ENCODE peak calls at places on chromosomes 7 and 10, in four cellular contexts. T, K, L and G are unnamed samples.

GRCh38 chr7:31444196-31444595 is 69.7 kb upstream of the ITPRID1 start:
- DNase-seq in T (no peak), K (no peak), L (no peak), G (no peak)

GRCh38 chr10:119526606-119527592 is 15.6 kb downstream of the RGS10 start:
- DNase-seq in T (peak; percentile 21), K (no peak), L (no peak), G (peak; percentile 42)

GRCh38 chr10:67836491-67836890 is 1.5 kb downstream of the DNAJC12 start:
- DNase-seq in T (no peak), K (no peak), L (no peak), G (no peak)

GRCh38 chr7:27771111-27771510 is 31.1 kb downstream of the TAX1BP1 start:
- DNase-seq in T (no peak), K (no peak), L (no peak), G (no peak)

GRCh38 chr10:69319911-69320316 is 41.6 kb downstream of the HK1 start:
- DNase-seq in T (no peak), K (no peak), L (no peak), G (no peak)

GRCh38 chr7:158682456-158682855 is 22.1 kb downstream of the NCAPG2 start:
- DNase-seq in T (no peak), K (no peak), L (no peak), G (no peak)

GRCh38 chr7:100946111-100946510 is 3.2 kb upstream of the MUC3A start:
- DNase-seq in T (no peak), K (no peak), L (no peak), G (no peak)

GRCh38 chr10:58414270-58415041 is 29.2 kb downstream of the TFAM start:
- DNase-seq in T (peak; percentile 80), K (no peak), L (no peak), G (peak; percentile 59)

GRCh38 chr7:44633254-44634186 is 27.1 kb downstream of the OGDH start:
- DNase-seq in T (peak; percentile 97), K (no peak), L (no peak), G (peak; percentile 94)

GRCh38 chr7:66699998-66700397 is 40.5 kb upstream of the RABGEF1 start:
- DNase-seq in T (no peak), K (no peak), L (no peak), G (no peak)

GRCh38 chr10:28505359-28505959 is 27.5 kb upstream of the WAC start:
- DNase-seq in T (no peak), K (no peak), L (no peak), G (no peak)

GRCh38 chr7:156515911-156516790 is 124.4 kb upstream of the RNF32 start:
- DNase-seq in T (no peak), K (no peak), L (no peak), G (no peak)

GRCh38 chr10:110498087-110498981 is 627 bp downstream of the DUSP5 start:
- DNase-seq in T (peak; percentile 48), K (no peak), L (peak; percentile 43), G (peak; percentile 68)

GRCh38 chr7:135853499-135853898 is 104.9 kb upstream of the FAM180A start:
- DNase-seq in T (no peak), K (no peak), L (no peak), G (peak; percentile 43)

GRCh38 chr7:149093228-149093627 is 2.7 kb upstream of the ZNF786 start:
- DNase-seq in T (no peak), K (no peak), L (no peak), G (no peak)

GRCh38 chr7:17392846-17393245 is 94.4 kb downstream of the AHR start:
- DNase-seq in T (peak; percentile 86), K (no peak), L (no peak), G (no peak)

GRCh38 chr7:142760071-142760642 is 10.6 kb upstream of the PRSS2 start:
- DNase-seq in T (no peak), K (no peak), L (no peak), G (no peak)

GRCh38 chr10:100749309-100750217 is 4.2 kb downstream of the PAX2 start:
- DNase-seq in T (no peak), K (peak; percentile 24), L (no peak), G (no peak)

GRCh38 chr7:121530251-121531174 is 134.4 kb upstream of the FAM3C start:
- DNase-seq in T (peak; percentile 81), K (no peak), L (no peak), G (peak; percentile 99)

GRCh38 chr7:158366916-158367633 is 220.5 kb downstream of the PTPRN2 start:
- DNase-seq in T (no peak), K (no peak), L (no peak), G (no peak)

GRCh38 chr7:144459635-144460034 is 56.1 kb upstream of the NOBOX start:
- DNase-seq in T (no peak), K (no peak), L (no peak), G (no peak)

GRCh38 chr7:159094030-159094740 is 50.5 kb downstream of the VIPR2 start:
- DNase-seq in T (no peak), K (no peak), L (peak; percentile 23), G (no peak)

GRCh38 chr7:54802841-54803240 is 43.8 kb upstream of the SEC61G start:
- DNase-seq in T (peak; percentile 63), K (no peak), L (no peak), G (no peak)

GRCh38 chr10:112208981-112209380 is 25.4 kb upstream of the GPAM start:
- DNase-seq in T (no peak), K (no peak), L (no peak), G (peak; percentile 5)

GRCh38 chr10:124211921-124212320 is 118.5 kb upstream of the CHST15 start:
- DNase-seq in T (no peak), K (no peak), L (no peak), G (peak; percentile 90)

DNA sequence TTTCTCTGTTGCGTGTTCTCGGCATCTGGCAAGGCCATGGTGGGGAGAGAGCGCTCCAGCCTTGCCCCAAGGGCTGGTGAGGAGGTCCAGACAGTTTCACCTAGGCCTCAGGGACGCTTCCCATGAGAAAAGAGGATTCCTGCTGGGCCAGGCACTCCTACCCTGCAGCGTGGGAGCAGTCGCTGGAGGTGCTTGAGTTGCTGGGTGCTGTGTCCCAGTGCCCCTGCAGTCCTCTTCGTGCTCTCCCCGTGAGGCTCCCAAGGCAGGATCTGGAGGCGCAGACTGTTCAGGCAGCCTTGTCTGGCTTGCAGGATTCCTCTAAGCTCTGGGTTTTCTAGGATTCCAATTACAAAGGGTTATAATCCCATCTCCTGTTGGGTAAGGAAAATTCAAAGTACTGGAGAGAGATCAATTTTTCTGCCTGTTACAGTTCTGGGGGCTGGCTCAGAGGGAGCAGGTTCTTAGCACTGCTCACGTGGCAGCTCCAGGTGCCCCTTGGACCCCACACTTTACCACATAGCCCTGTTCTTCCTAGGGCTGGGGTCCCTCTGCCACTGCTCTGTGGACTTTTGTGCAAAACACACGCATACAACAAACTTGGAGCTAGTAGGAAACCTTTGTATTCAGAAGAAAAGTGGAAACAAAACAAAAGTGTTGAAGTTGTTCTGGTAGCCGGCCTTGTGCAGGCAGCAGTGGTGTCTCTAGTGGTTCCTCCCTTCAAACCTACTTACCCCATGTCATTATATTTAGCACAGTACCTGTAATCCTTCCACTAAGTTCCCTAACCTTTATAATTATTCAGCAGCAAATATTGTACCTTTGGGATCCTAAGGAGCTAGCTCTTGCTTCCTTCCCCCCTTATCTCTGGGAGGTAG is 60.5 kb downstream of the CCNY start:
- DNase-seq in T (no peak), K (no peak), L (no peak), G (no peak)
- H4K91ac ChIP-seq in T (no peak overlapping the region), K (no peak overlapping the region), L (no peak overlapping the region), G (no peak overlapping the region)

GRCh38 chr10:78602201-78602917 is 466.4 kb upstream of the ZMIZ1 start:
- DNase-seq in T (peak; percentile 19), K (no peak), L (peak; percentile 21), G (no peak)
- H4K91ac ChIP-seq in T (no peak overlapping the region), K (no peak overlapping the region), L (no peak overlapping the region), G (no peak overlapping the region)

GRCh38 chr10:19874791-19875190 is 58.6 kb downstream of the PLXDC2 start:
- DNase-seq in T (no peak), K (no peak), L (no peak), G (no peak)
- H4K91ac ChIP-seq in T (no peak overlapping the region), K (no peak overlapping the region), L (no peak overlapping the region), G (no peak overlapping the region)

GRCh38 chr10:103276251-103276936 is 544 bp upstream of the INA start:
- DNase-seq in T (no peak), K (no peak), L (peak; percentile 30), G (no peak)
- H4K91ac ChIP-seq in T (no peak overlapping the region), K (no peak overlapping the region), L (no peak overlapping the region), G (no peak overlapping the region)

GRCh38 chr7:22477262-22477661 is 22.7 kb downstream of the STEAP1B start:
- DNase-seq in T (no peak), K (no peak), L (no peak), G (no peak)
- H4K91ac ChIP-seq in T (no peak overlapping the region), K (no peak overlapping the region), L (no peak overlapping the region), G (no peak overlapping the region)

GRCh38 chr10:27341001-27341400 is 100.4 kb upstream of the ACBD5 start:
- DNase-seq in T (no peak), K (no peak), L (no peak), G (no peak)
- H4K91ac ChIP-seq in T (no peak overlapping the region), K (no peak overlapping the region), L (no peak overlapping the region), G (no peak overlapping the region)

GRCh38 chr10:3774018-3774813 is 10.8 kb downstream of the KLF6 start:
- DNase-seq in T (peak; percentile 70), K (no peak), L (peak; percentile 26), G (peak; percentile 91)
- H4K91ac ChIP-seq in T (no peak overlapping the region), K (no peak overlapping the region), L (no peak overlapping the region), G (no peak overlapping the region)

GRCh38 chr10:73810735-73811465 is 498 bp downstream of the NDST2 start:
- DNase-seq in T (no peak), K (no peak), L (peak; percentile 59), G (peak; percentile 33)
- H4K91ac ChIP-seq in T (no peak overlapping the region), K (no peak overlapping the region), L (no peak overlapping the region), G (peak overlapping the region; percentile 70)